ENCODE peak calls at places on chromosomes 7 and 10, in five cellular contexts. One of them, this sample, is unnamed.

GRCh38 chr7:133230591-133231194 is 22.2 kb upstream of the EXOC4 start:
- DNase-seq in PC-3: peak; percentile 75
- DNase-seq in A549: peak; percentile 25
- DNase-seq in CD8-positive, alpha-beta T cell: no peak
- DNase-seq in PC-9: no peak
- DNase-seq in this sample: peak; percentile 84

GRCh38 chr10:100481462-100482081 is 18.8 kb downstream of the WNT8B start:
- DNase-seq in PC-3: peak; percentile 91
- DNase-seq in A549: peak; percentile 89
- DNase-seq in CD8-positive, alpha-beta T cell: peak; percentile 88
- DNase-seq in PC-9: peak; percentile 67
- DNase-seq in this sample: peak; percentile 92

GRCh38 chr7:155256761-155257481 is 40.8 kb upstream of the INSIG1 start:
- DNase-seq in PC-9: peak; percentile 28
- DNase-seq in CD8-positive, alpha-beta T cell: no peak
- DNase-seq in A549: no peak
- DNase-seq in PC-3: no peak
- DNase-seq in this sample: no peak

GRCh38 chr7:76303057-76303828 is 770 bp downstream of the HSPB1 start:
- DNase-seq in CD8-positive, alpha-beta T cell: peak; percentile 67
- DNase-seq in A549: peak; percentile 86
- DNase-seq in PC-3: peak; percentile 89
- DNase-seq in PC-9: peak; percentile 82
- DNase-seq in this sample: peak; percentile 79

GRCh38 chr7:22725585-22725984 is 1.4 kb upstream of the IL6 start:
- DNase-seq in PC-9: no peak
- DNase-seq in CD8-positive, alpha-beta T cell: no peak
- DNase-seq in PC-3: peak; percentile 48
- DNase-seq in A549: no peak
- DNase-seq in this sample: no peak

GRCh38 chr7:13829914-13830603 is 159.4 kb downstream of the ETV1 start:
- DNase-seq in PC-3: peak; percentile 75
- DNase-seq in A549: no peak
- DNase-seq in PC-9: no peak
- DNase-seq in CD8-positive, alpha-beta T cell: no peak
- DNase-seq in this sample: no peak

GRCh38 chr7:150444674-150445365 is 5.6 kb upstream of the GIMAP8 start:
- DNase-seq in PC-3: no peak
- DNase-seq in PC-9: no peak
- DNase-seq in CD8-positive, alpha-beta T cell: no peak
- DNase-seq in A549: no peak
- DNase-seq in this sample: no peak

GRCh38 chr10:84987039-84987438 is 658.6 kb downstream of the CCSER2 start:
- DNase-seq in PC-9: no peak
- DNase-seq in A549: no peak
- DNase-seq in CD8-positive, alpha-beta T cell: no peak
- DNase-seq in PC-3: no peak
- DNase-seq in this sample: no peak

GRCh38 chr10:132539894-132540293 is 2.3 kb downstream of the INPP5A start:
- DNase-seq in PC-3: peak; percentile 60
- DNase-seq in CD8-positive, alpha-beta T cell: no peak
- DNase-seq in A549: no peak
- DNase-seq in PC-9: no peak
- DNase-seq in this sample: no peak

GRCh38 chr10:95537543-95537930 is 23.6 kb downstream of the SORBS1 start:
- DNase-seq in A549: no peak
- DNase-seq in PC-9: peak; percentile 85
- DNase-seq in PC-3: peak; percentile 88
- DNase-seq in CD8-positive, alpha-beta T cell: no peak
- DNase-seq in this sample: no peak

GRCh38 chr10:95536894-95537542 is 24.2 kb downstream of the SORBS1 start:
- DNase-seq in PC-3: no peak
- DNase-seq in CD8-positive, alpha-beta T cell: no peak
- DNase-seq in A549: no peak
- DNase-seq in PC-9: no peak
- DNase-seq in this sample: no peak

GRCh38 chr10:95542330-95542729 is 18.8 kb downstream of the SORBS1 start:
- DNase-seq in PC-3: no peak
- DNase-seq in PC-9: no peak
- DNase-seq in CD8-positive, alpha-beta T cell: no peak
- DNase-seq in A549: no peak
- DNase-seq in this sample: no peak

GRCh38 chr10:95540514-95541052 is 20.6 kb downstream of the SORBS1 start:
- DNase-seq in A549: no peak
- DNase-seq in PC-9: no peak
- DNase-seq in PC-3: no peak
- DNase-seq in CD8-positive, alpha-beta T cell: no peak
- DNase-seq in this sample: no peak

DNA sequence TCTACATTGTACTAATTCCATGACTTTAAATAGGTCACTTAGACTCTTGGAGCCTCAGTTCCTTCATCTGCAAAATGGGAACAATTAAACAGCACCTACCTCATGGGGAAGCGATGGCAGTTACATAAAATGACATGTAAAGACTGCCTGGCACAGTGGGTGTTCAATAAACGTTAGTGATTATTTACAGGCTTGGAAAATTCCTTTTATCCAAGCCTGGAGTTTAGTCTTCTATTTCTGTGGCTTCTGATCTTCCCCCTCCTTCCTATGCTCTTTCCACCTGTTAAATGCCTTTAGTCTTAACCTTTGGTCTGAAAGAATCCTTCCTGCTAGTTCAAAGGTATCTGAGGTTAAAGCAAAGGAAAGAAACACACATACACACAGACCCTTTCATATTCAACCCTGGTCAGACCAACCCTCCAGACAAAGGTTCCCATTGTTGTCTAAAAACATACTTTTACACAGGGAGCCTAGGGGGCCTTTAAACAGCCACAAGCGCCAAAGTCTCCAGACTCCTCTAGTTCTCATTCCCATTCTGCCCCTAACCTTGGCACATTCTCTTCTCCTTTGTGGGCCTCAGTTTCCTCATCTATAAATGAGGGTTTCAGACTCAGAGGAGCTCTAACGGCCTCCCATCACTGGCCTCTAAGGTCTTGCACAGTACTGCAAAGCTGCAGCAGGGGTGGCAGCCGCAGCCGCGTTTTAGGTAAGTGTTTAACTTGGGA is 21.4 kb downstream of the SORBS1 start:
- DNase-seq in CD8-positive, alpha-beta T cell: no peak
- DNase-seq in PC-3: no peak
- DNase-seq in A549: no peak
- DNase-seq in PC-9: no peak
- DNase-seq in this sample: no peak
- H3K4me1 ChIP-seq in CD8-positive, alpha-beta T cell: no peaks in the 10 kb centered on the region
- H3K4me1 ChIP-seq in PC-3: peaks cover 13% of the 10 kb centered on the region
- H3K4me1 ChIP-seq in A549: no peaks in the 10 kb centered on the region
- H3K4me1 ChIP-seq in PC-9: peaks cover 15% of the 10 kb centered on the region
- H3K4me1 ChIP-seq in this sample: no peaks in the 10 kb centered on the region

GRCh38 chr7:104901239-104901638 is 112.8 kb upstream of the KMT2E start:
- DNase-seq in PC-9: no peak
- DNase-seq in CD8-positive, alpha-beta T cell: no peak
- DNase-seq in PC-3: no peak
- DNase-seq in A549: no peak
- DNase-seq in this sample: no peak

GRCh38 chr7:104898434-104898833 is 115.6 kb upstream of the KMT2E start:
- DNase-seq in PC-9: no peak
- DNase-seq in A549: no peak
- DNase-seq in PC-3: no peak
- DNase-seq in CD8-positive, alpha-beta T cell: no peak
- DNase-seq in this sample: no peak

GRCh38 chr7:104902183-104902582 is 111.8 kb upstream of the KMT2E start:
- DNase-seq in A549: no peak
- DNase-seq in CD8-positive, alpha-beta T cell: no peak
- DNase-seq in PC-3: no peak
- DNase-seq in PC-9: no peak
- DNase-seq in this sample: no peak

GRCh38 chr7:104903044-104903443 is 111.0 kb upstream of the KMT2E start:
- DNase-seq in A549: no peak
- DNase-seq in PC-9: no peak
- DNase-seq in CD8-positive, alpha-beta T cell: no peak
- DNase-seq in PC-3: no peak
- DNase-seq in this sample: no peak

GRCh38 chr7:104900525-104900924 is 113.5 kb upstream of the KMT2E start:
- DNase-seq in PC-3: no peak
- DNase-seq in CD8-positive, alpha-beta T cell: no peak
- DNase-seq in PC-9: no peak
- DNase-seq in A549: no peak
- DNase-seq in this sample: no peak
- H3K4me3 ChIP-seq in PC-3: no peak overlapping the region
- H3K4me3 ChIP-seq in CD8-positive, alpha-beta T cell: no peak overlapping the region
- H3K4me3 ChIP-seq in PC-9: no peak overlapping the region
- H3K4me3 ChIP-seq in A549: no peak overlapping the region
- H3K4me3 ChIP-seq in this sample: no peak overlapping the region

GRCh38 chr7:157962458-157963306 is 624.9 kb downstream of the PTPRN2 start:
- DNase-seq in PC-3: no peak
- DNase-seq in PC-9: no peak
- DNase-seq in A549: no peak
- DNase-seq in CD8-positive, alpha-beta T cell: no peak
- DNase-seq in this sample: no peak

GRCh38 chr7:157963526-157963925 is 624.1 kb downstream of the PTPRN2 start:
- DNase-seq in PC-9: no peak
- DNase-seq in CD8-positive, alpha-beta T cell: no peak
- DNase-seq in PC-3: no peak
- DNase-seq in A549: no peak
- DNase-seq in this sample: no peak

GRCh38 chr7:157964521-157964920 is 623.1 kb downstream of the PTPRN2 start:
- DNase-seq in PC-9: no peak
- DNase-seq in A549: no peak
- DNase-seq in CD8-positive, alpha-beta T cell: no peak
- DNase-seq in PC-3: no peak
- DNase-seq in this sample: no peak

GRCh38 chr7:157964016-157964415 is 623.6 kb downstream of the PTPRN2 start:
- DNase-seq in CD8-positive, alpha-beta T cell: no peak
- DNase-seq in PC-9: no peak
- DNase-seq in A549: no peak
- DNase-seq in PC-3: no peak
- DNase-seq in this sample: no peak

GRCh38 chr7:157961731-157962457 is 625.1 kb downstream of the DNAJB6 start:
- DNase-seq in PC-3: no peak
- DNase-seq in PC-9: no peak
- DNase-seq in CD8-positive, alpha-beta T cell: no peak
- DNase-seq in A549: no peak
- DNase-seq in this sample: no peak
- H3K4me1 ChIP-seq in PC-3: no peaks in the 10 kb centered on the region
- H3K4me1 ChIP-seq in PC-9: no peaks in the 10 kb centered on the region
- H3K4me1 ChIP-seq in CD8-positive, alpha-beta T cell: no peaks in the 10 kb centered on the region
- H3K4me1 ChIP-seq in A549: no peaks in the 10 kb centered on the region
- H3K4me1 ChIP-seq in this sample: no peaks in the 10 kb centered on the region

GRCh38 chr10:17758200-17758599 is 6.2 kb downstream of the TMEM236 start:
- DNase-seq in PC-3: no peak
- DNase-seq in A549: no peak
- DNase-seq in CD8-positive, alpha-beta T cell: no peak
- DNase-seq in PC-9: no peak
- DNase-seq in this sample: no peak
- H3K4me3 ChIP-seq in PC-3: no peak overlapping the region
- H3K4me3 ChIP-seq in A549: no peak overlapping the region
- H3K4me3 ChIP-seq in CD8-positive, alpha-beta T cell: no peak overlapping the region
- H3K4me3 ChIP-seq in PC-9: no peak overlapping the region
- H3K4me3 ChIP-seq in this sample: no peak overlapping the region